ENCODE peak calls at places on chromosome 2, in four cellular contexts. B is IMR-90, H is H9, D is neuronal stem cell. I is an unnamed sample.

GRCh38 chr2:138564586-138565250 is 63.1 kb downstream of the SPOPL start:
- DNase-seq in B (peak), H (no peak), D (no peak), I (no peak)

GRCh38 chr2:70124983-70125480 is 37.8 kb downstream of the PCBP1 start:
- DNase-seq in B (peak), H (peak), D (no peak), I (peak)

GRCh38 chr2:219155054-219155644 is 5.5 kb downstream of the NHEJ1 start:
- DNase-seq in B (peak), H (no peak), D (peak), I (peak)

GRCh38 chr2:180734382-180734781 is 246.0 kb upstream of the UBE2E3 start:
- DNase-seq in B (no peak), H (no peak), D (peak), I (no peak)

GRCh38 chr2:212421571-212422334 is 116.8 kb downstream of the ERBB4 start:
- DNase-seq in B (peak), H (no peak), D (no peak), I (peak)

GRCh38 chr2:170771049-170771937 is 1.1 kb downstream of the ERICH2 start:
- DNase-seq in B (peak), H (peak), D (peak), I (peak)

GRCh38 chr2:113847144-113847543 is 42.7 kb upstream of the ACTR3 start:
- DNase-seq in B (peak), H (no peak), D (no peak), I (no peak)

GRCh38 chr2:234304945-234305344 is 191.9 kb downstream of the ARL4C start:
- DNase-seq in B (peak), H (peak), D (peak), I (peak)

DNA sequence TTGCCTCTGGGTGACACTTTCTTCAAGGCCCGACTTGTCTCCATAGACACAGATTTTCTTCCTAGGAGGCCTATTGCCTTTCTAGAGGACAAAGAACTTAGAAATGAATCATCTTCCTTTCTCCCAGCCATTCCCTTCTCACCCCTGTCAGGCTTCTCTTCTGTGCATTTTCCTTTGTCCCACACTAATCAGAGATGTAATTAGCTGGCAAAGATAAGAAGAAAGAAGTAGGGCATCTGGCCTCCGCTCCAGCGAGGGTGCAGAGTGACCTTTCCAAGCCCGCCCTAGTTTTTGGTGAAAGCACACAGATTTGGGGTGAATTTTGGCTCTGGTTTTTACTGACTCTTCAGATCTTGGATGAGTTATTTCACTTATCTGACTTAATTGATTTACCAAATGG is 626.6 kb downstream of the ZEB2 start:
- DNase-seq in B (no peak), H (no peak), D (no peak), I (no peak)
- H3K18ac ChIP-seq in B (no peak), H (no peak), D (no peak), I (no peak)

GRCh38 chr2:20195431-20195830 is 29.5 kb downstream of the SDC1 start:
- DNase-seq in B (no peak), H (no peak), D (no peak), I (no peak)

GRCh38 chr2:20196881-20197204 is 28.1 kb downstream of the SDC1 start:
- DNase-seq in B (no peak), H (no peak), D (no peak), I (no peak)

GRCh38 chr2:20194097-20194989 is 30.6 kb downstream of the SDC1 start:
- DNase-seq in B (no peak), H (no peak), D (no peak), I (no peak)

GRCh38 chr2:20198001-20198400 is 26.9 kb downstream of the SDC1 start:
- DNase-seq in B (no peak), H (no peak), D (no peak), I (no peak)

GRCh38 chr2:20196053-20196880 is 28.7 kb downstream of the SDC1 start:
- DNase-seq in B (no peak), H (no peak), D (no peak), I (no peak)
- H3K4ac ChIP-seq in B (no peak), H (no peak), D (no peak), I (no peak)

DNA sequence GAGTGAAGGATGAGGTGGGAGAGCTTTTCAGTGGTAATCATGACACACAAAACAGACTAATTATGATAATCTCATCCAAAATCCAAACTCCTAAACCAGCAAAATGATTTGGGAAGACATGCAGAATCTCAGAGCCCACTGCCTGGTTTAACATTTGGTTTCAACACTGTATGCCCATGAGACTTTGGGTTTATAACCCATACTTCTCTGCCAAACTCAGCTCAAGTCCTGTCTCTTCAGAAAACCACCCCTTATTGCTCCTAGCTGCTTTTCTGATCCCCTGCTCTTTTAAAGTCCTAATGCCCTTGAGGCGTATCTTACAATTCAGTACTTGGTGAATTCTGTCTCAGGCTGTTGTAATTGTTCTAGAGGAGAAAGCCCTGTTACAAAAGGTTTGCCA is 593.0 kb upstream of the ID2 start:
- DNase-seq in B (no peak), H (no peak), D (no peak), I (no peak)
- H4K91ac ChIP-seq in B (peak), H (no peak), D (no peak), I (no peak)

DNA sequence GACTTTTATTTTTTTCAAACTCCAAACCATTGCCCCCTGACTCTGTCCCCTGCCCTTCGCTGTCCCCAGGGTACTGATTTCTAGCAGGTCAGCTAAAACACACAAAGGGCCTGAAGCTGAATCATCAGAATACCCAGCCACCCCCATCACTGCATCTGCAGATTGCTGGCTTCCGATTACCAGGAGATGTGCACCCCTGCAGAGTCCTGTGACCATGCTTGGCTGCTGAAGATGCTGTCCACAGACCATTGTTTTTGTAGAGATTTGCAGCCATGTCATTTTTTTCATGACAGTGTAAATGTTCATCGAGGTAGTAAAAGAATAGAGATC is 463.4 kb downstream of the STK39 start:
- DNase-seq in B (no peak), H (no peak), D (no peak), I (no peak)
- H3K18ac ChIP-seq in B (no peak), H (no peak), D (no peak), I (no peak)

GRCh38 chr2:223042704-223043118 is 9.3 kb upstream of the KCNE4 start:
- DNase-seq in B (peak), H (no peak), D (no peak), I (no peak)
- H3K4ac ChIP-seq in B (peak), H (no peak), D (no peak), I (no peak)

DNA sequence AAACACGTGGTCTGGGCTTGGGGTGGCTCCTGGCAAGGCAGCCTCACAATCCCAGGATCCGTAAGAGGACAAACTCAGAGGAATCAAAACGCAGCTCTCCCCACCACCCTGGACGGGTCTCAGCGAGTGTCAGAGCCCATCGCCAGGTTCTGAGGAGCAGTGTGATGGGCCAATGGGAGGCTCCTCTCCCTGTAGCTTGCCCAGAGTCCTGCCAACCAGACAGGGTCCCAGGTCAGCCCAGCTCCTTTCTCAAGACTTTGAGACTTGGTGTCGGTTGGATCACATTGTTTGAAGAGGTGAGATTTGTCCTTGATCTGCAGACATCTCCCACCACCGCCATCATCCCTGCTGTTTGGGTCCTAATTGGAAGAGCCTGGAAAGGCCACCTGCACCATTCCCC is 50.4 kb downstream of the GLI2 start:
- DNase-seq in B (no peak), H (peak), D (no peak), I (no peak)
- H4K91ac ChIP-seq in B (no peak), H (no peak), D (no peak), I (no peak)

DNA sequence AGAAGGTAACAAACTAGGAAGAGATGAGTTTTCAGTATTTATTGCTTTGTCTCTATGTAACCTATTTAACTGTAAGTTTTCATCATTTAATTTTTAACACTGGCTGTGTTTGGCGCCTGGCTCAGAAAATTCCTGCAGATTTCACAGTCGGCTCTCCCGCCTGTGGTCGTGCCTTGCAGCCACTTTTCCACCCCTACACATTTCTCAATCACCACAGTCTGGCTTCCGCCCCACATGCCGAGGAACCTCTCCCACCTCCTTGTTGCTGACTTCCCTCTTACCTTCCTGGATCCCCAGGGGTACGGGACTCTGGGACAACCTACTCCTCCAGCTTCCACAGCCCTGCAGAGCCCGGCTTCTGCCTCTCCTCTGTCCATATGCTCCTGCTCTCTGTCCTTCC is 41.6 kb upstream of the MGAT4A start:
- DNase-seq in B (no peak), H (no peak), D (no peak), I (no peak)
- H3K18ac ChIP-seq in B (no peak), H (no peak), D (no peak), I (no peak)

I was measured in trophoblast cell.